ENCODE peak calls at places on chromosome 9, in eight cellular contexts. F is tibial artery, P is HepG2, I is HFF-Myc, R is pancreas, C is IMR-90, D is suprapubic skin, N is left ventricle myocardium inferior. K is an unnamed sample.

GRCh38 chr9:34716711-34717110 is 6.8 kb upstream of the CCL21 start:
- DNase-seq in I (no peak), C (no peak), R (no peak), D (no peak), F (no peak), N (no peak), P (no peak), K (no peak)

GRCh38 chr9:124280176-124280691 is 22.5 kb downstream of the NEK6 start:
- DNase-seq in P (no peak), N (no peak), I (no peak), C (peak; percentile 91), R (no peak), F (peak; percentile 96), D (no peak), K (no peak)

GRCh38 chr9:12091865-12092527 is 601.2 kb upstream of the TYRP1 start:
- DNase-seq in F (no peak), R (no peak), P (no peak), I (no peak), C (no peak), N (no peak), D (no peak), K (no peak)

GRCh38 chr9:16213781-16214515 is 656.5 kb downstream of the BNC2 start:
- DNase-seq in R (no peak), F (peak; percentile 87), C (peak; percentile 99), N (peak; percentile 47), D (no peak), P (no peak), I (no peak), K (no peak)

GRCh38 chr9:118017607-118018122 is 313.5 kb downstream of the TLR4 start:
- DNase-seq in F (no peak), D (no peak), R (no peak), C (no peak), I (no peak), P (no peak), N (no peak), K (no peak)

GRCh38 chr9:77714077-77714549 is 66.0 kb upstream of the GNA14 start:
- DNase-seq in F (no peak), P (no peak), I (peak; percentile 74), D (no peak), R (no peak), C (peak; percentile 38), N (no peak), K (no peak)

GRCh38 chr9:75108571-75108970 is 20.3 kb downstream of the OSTF1 start:
- DNase-seq in I (no peak), F (no peak), C (peak; percentile 79), N (peak; percentile 48), R (no peak), D (no peak), P (no peak), K (no peak)

GRCh38 chr9:124003636-124004349 is 7.8 kb upstream of the LHX2 start:
- DNase-seq in F (no peak), C (no peak), D (no peak), P (no peak), I (no peak), R (no peak), N (no peak), K (no peak)

GRCh38 chr9:34047864-34048729 is 590 bp downstream of the UBAP2 start:
- DNase-seq in N (peak; percentile 36), C (no peak), F (peak; percentile 69), P (peak; percentile 29), R (no peak), I (no peak), D (peak; percentile 75), K (peak; percentile 66)

GRCh38 chr9:113985968-113986585 is 92.0 kb downstream of the AMBP start:
- DNase-seq in F (no peak), P (no peak), C (peak; percentile 41), I (no peak), D (no peak), N (no peak), R (no peak), K (no peak)

GRCh38 chr9:105157178-105157583 is 87.3 kb upstream of the SLC44A1 start:
- DNase-seq in R (no peak), P (peak; percentile 24), D (peak; percentile 72), N (peak; percentile 41), F (peak; percentile 82), I (peak; percentile 56), C (peak; percentile 77), K (no peak)

GRCh38 chr9:106333487-106333886 is 529.5 kb upstream of the ZNF462 start:
- DNase-seq in C (no peak), R (no peak), D (no peak), P (no peak), N (no peak), I (no peak), F (no peak), K (no peak)

GRCh38 chr9:77846957-77847574 is 184.5 kb downstream of the GNAQ start:
- DNase-seq in C (peak; percentile 45), R (no peak), N (no peak), F (no peak), I (no peak), P (no peak), D (no peak), K (no peak)

GRCh38 chr9:14846871-14847311 is 63.3 kb downstream of the FREM1 start:
- DNase-seq in F (no peak), C (peak; percentile 17), I (peak; percentile 15), N (peak; percentile 48), D (no peak), P (peak; percentile 51), R (peak; percentile 71), K (no peak)

GRCh38 chr9:134346151-134346550 is 19.9 kb downstream of the RXRA start:
- DNase-seq in I (no peak), P (no peak), D (no peak), R (no peak), C (peak; percentile 7), F (no peak), N (no peak), K (no peak)

GRCh38 chr9:110578575-110578895 is 1.0 kb downstream of the SVEP1 start:
- DNase-seq in P (no peak), C (no peak), R (no peak), F (no peak), I (no peak), N (no peak), D (no peak), K (no peak)
- H3K4me3 ChIP-seq in P (no peak overlapping the region), C (peak overlapping the region; percentile 51), R (peak overlapping the region; percentile 52), F (peak overlapping the region; percentile 62), I (peak overlapping the region; percentile 64), N (peak overlapping the region; percentile 69), D (peak overlapping the region; percentile 60), K (peak overlapping the region; percentile 50)

DNA sequence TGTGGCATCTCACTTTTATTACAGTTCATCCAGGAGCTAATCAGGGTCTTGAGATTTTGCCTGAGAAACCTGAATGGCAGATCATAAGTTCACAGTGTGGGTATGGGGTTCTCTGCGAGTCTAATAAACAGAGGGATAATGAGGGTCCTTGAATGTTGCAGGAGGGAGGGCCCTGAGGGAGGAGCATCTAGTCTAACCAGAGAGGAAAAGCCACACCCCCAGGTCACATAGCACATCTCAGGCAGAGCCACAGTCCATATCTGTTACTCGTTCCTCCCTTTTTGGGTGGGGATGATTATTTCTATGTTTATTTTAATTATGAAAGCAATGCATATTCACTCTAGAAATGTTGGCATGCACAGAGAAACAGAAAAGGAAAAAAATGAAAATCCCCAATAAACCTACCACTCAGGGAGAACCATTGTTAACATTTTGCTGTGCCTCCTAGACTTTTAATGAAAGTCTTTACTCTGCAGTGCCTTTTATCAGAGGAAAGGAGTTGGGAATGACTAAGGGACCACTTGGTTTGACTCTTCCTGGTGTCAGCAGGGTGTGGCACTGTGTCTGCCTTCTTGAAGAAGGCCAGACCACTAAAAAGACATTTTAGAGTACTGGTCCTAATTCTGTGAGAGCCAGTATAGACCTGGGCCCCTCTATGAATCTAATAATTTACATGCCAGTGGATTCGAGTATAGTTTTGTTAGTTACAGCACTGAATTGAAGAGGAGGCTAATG is 2.8 kb downstream of the GALNT12 start:
- DNase-seq in N (no peak), C (no peak), R (no peak), F (no peak), D (no peak), I (no peak), P (no peak), K (no peak)
- H3K4me3 ChIP-seq in N (no peak overlapping the region), C (no peak overlapping the region), R (no peak overlapping the region), F (no peak overlapping the region), D (no peak overlapping the region), I (no peak overlapping the region), P (no peak overlapping the region), K (no peak overlapping the region)

GRCh38 chr9:708556-709432 is 132.7 kb upstream of the DMRT1 start:
- DNase-seq in P (peak; percentile 93), I (no peak), R (no peak), C (no peak), N (no peak), F (no peak), D (no peak), K (no peak)

GRCh38 chr9:706606-707451 is 134.7 kb upstream of the DMRT1 start:
- DNase-seq in I (no peak), F (peak; percentile 91), R (peak; percentile 85), D (peak; percentile 89), C (peak; percentile 75), N (peak; percentile 62), P (peak; percentile 85), K (no peak)

GRCh38 chr9:706073-706472 is 135.4 kb upstream of the DMRT1 start:
- DNase-seq in P (peak; percentile 86), F (no peak), C (no peak), I (no peak), N (no peak), R (no peak), D (no peak), K (no peak)

GRCh38 chr9:710951-711745 is 130.3 kb upstream of the DMRT1 start:
- DNase-seq in N (no peak), F (no peak), P (no peak), R (no peak), C (no peak), I (no peak), D (no peak), K (no peak)

GRCh38 chr9:708182-708555 is 133.3 kb upstream of the DMRT1 start:
- DNase-seq in N (no peak), D (no peak), R (no peak), C (no peak), F (no peak), P (no peak), I (no peak), K (no peak)
- H3K4me3 ChIP-seq in N (peak overlapping the region; percentile 40), D (peak overlapping the region; percentile 39), R (peak overlapping the region; percentile 44), C (peak overlapping the region; percentile 50), F (peak overlapping the region; percentile 52), P (peak overlapping the region; percentile 63), I (peak overlapping the region; percentile 22), K (no peak overlapping the region)

GRCh38 chr9:97413462-97413861 is 1.6 kb downstream of the TDRD7 start:
- DNase-seq in P (no peak), C (no peak), D (no peak), R (peak; percentile 50), I (no peak), F (no peak), N (no peak), K (no peak)
- H3K4me3 ChIP-seq in P (no peak overlapping the region), C (no peak overlapping the region), D (peak overlapping the region; percentile 95), R (no peak overlapping the region), I (no peak overlapping the region), F (no peak overlapping the region), N (peak overlapping the region; percentile 96), K (no peak overlapping the region)

GRCh38 chr9:121288557-121288873 is 20.6 kb downstream of the GSN start:
- DNase-seq in I (no peak), C (no peak), F (no peak), N (no peak), D (no peak), P (no peak), R (no peak), K (no peak)
- H3K4me3 ChIP-seq in I (no peak overlapping the region), C (no peak overlapping the region), F (no peak overlapping the region), N (peak overlapping the region; percentile 62), D (peak overlapping the region; percentile 21), P (peak overlapping the region; percentile 62), R (no peak overlapping the region), K (no peak overlapping the region)